ENCODE peak calls at places on chromosomes 7 and 10, in seven cellular contexts. H, C, A, D, P, E and K are unnamed samples.

GRCh38 chr7:28990200-28990960 is 32.2 kb upstream of the TRIL start:
- DNase-seq in E (no peak), C (no peak), A (no peak), P (no peak), H (no peak), D (no peak), K (no peak)

GRCh38 chr10:30820282-30820991 is 190.9 kb upstream of the LYZL2 start:
- DNase-seq in P (no peak), A (no peak), D (no peak), H (peak; percentile 59), E (no peak), C (peak; percentile 95), K (no peak)

GRCh38 chr7:18570890-18571478 is 75.4 kb downstream of the HDAC9 start:
- DNase-seq in D (peak; percentile 79), E (no peak), C (peak; percentile 66), H (no peak), A (peak; percentile 65), P (no peak), K (no peak)

GRCh38 chr10:47020491-47020890 is 109.3 kb downstream of the PTPN20 start:
- DNase-seq in E (no peak), P (no peak), H (no peak), A (no peak), C (peak; percentile 86), D (no peak), K (no peak)

GRCh38 chr10:50536617-50537252 is 87.0 kb downstream of the SGMS1 start:
- DNase-seq in E (no peak), C (peak; percentile 43), P (no peak), H (no peak), A (no peak), D (no peak), K (no peak)

GRCh38 chr10:113666682-113667252 is 2.9 kb upstream of the NRAP start:
- DNase-seq in P (no peak), E (no peak), H (no peak), A (no peak), C (peak; percentile 59), D (no peak), K (no peak)

GRCh38 chr10:97508342-97508741 is 9.6 kb downstream of the UBTD1 start:
- DNase-seq in C (peak; percentile 72), H (no peak), P (no peak), E (no peak), D (peak; percentile 70), A (no peak), K (no peak)

GRCh38 chr7:120805636-120806388 is 52.1 kb downstream of the TSPAN12 start:
- DNase-seq in P (peak; percentile 39), A (peak; percentile 59), C (peak; percentile 59), D (peak; percentile 81), H (no peak), E (peak; percentile 46), K (no peak)